ENCODE peak calls at places on chromosomes 5 and 9, in seven cellular contexts. V is uterus, L is endodermal cell, P is AG04450, Q is iPS DF 6.9, T is colonic mucosa, B is pancreas. Z is an unnamed sample. For H3K27me3, the result is how much of the 10 kb centered on the place peaks cover.

GRCh38 chr5:765948-766631 is 18.4 kb downstream of the ZDHHC11B start:
- DNase-seq in B (peak), P (no peak), V (no peak), L (peak), T (no peak), Q (no peak), Z (peak)

GRCh38 chr5:6430418-6431028 is 18.1 kb upstream of the UBE2QL1 start:
- DNase-seq in L (no peak), T (no peak), V (no peak), B (no peak), Q (no peak), P (no peak), Z (no peak)

GRCh38 chr5:10607666-10608442 is 44.0 kb downstream of the ANKRD33B start:
- DNase-seq in T (peak), L (peak), P (no peak), Q (no peak), V (peak), B (peak), Z (no peak)

GRCh38 chr9:22118810-22119479 is 109.8 kb upstream of the CDKN2B start:
- DNase-seq in Q (no peak), V (no peak), T (no peak), L (no peak), P (no peak), B (no peak), Z (no peak)

GRCh38 chr5:19891658-19892057 is 96.3 kb downstream of the CDH18 start:
- DNase-seq in L (no peak), T (no peak), B (no peak), V (no peak), P (peak), Q (no peak), Z (no peak)

GRCh38 chr5:78420548-78420947 is 60.1 kb downstream of the SCAMP1 start:
- DNase-seq in L (no peak), T (no peak), V (no peak), P (no peak), B (no peak), Q (no peak), Z (no peak)

GRCh38 chr5:51829691-51830090 is 446.4 kb downstream of the ISL1 start:
- DNase-seq in Q (no peak), L (no peak), V (no peak), T (no peak), B (no peak), P (no peak), Z (no peak)

GRCh38 chr9:6945871-6946270 is 188.1 kb downstream of the KDM4C start:
- DNase-seq in P (no peak), L (no peak), T (no peak), V (no peak), Q (no peak), B (no peak), Z (no peak)

GRCh38 chr5:160269017-160269416 is 39.7 kb downstream of the FABP6 start:
- DNase-seq in Q (no peak), V (peak), B (peak), L (no peak), T (peak), P (peak), Z (peak)

GRCh38 chr5:141677415-141677814 is 4.6 kb downstream of the ARAP3 start:
- DNase-seq in T (no peak), Q (no peak), B (no peak), L (peak), V (no peak), P (no peak), Z (no peak)

GRCh38 chr9:124046189-124046588 is 34.6 kb downstream of the LHX2 start:
- DNase-seq in B (no peak), Q (no peak), L (no peak), T (no peak), V (no peak), P (no peak), Z (no peak)

GRCh38 chr5:96256795-96257470 is 176.1 kb downstream of the PCSK1 start:
- DNase-seq in B (no peak), T (peak), Q (no peak), P (peak), L (no peak), V (peak), Z (peak)

GRCh38 chr5:132411382-132411925 is 41.9 kb downstream of the SLC22A5 start:
- DNase-seq in T (peak), V (no peak), Q (no peak), L (no peak), P (no peak), B (peak), Z (no peak)

GRCh38 chr9:100714372-100715099 is 136.7 kb downstream of the CAVIN4 start:
- DNase-seq in B (peak), L (peak), V (no peak), Q (peak), T (peak), P (peak), Z (peak)

GRCh38 chr9:131239307-131239975 is 36.9 kb downstream of the FAM78A start:
- DNase-seq in P (no peak), Q (no peak), V (no peak), T (no peak), B (no peak), L (no peak), Z (no peak)

GRCh38 chr5:158119852-158120708 is 261.1 kb upstream of the CLINT1 start:
- DNase-seq in P (no peak), T (no peak), L (no peak), V (peak), B (no peak), Q (no peak), Z (no peak)

GRCh38 chr5:22928821-22929482 is 75.8 kb upstream of the CDH12 start:
- DNase-seq in L (peak), B (no peak), V (no peak), P (no peak), T (no peak), Q (peak), Z (no peak)

GRCh38 chr5:33701251-33701650 is 190.5 kb downstream of the ADAMTS12 start:
- DNase-seq in V (no peak), P (no peak), L (no peak), Q (no peak), T (no peak), B (no peak), Z (no peak)

GRCh38 chr9:81964216-81965171 is 21.2 kb downstream of the SPATA31D3 start:
- DNase-seq in Q (no peak), T (no peak), B (no peak), V (no peak), L (no peak), P (peak), Z (no peak)

GRCh38 chr5:127561254-127561653 is 43.8 kb downstream of the PRRC1 start:
- DNase-seq in Q (no peak), T (no peak), V (no peak), B (no peak), L (no peak), P (peak), Z (no peak)

GRCh38 chr5:72206994-72207393 is 99.7 kb downstream of the MAP1B start:
- DNase-seq in Q (no peak), B (no peak), T (no peak), P (no peak), V (no peak), L (no peak), Z (no peak)

GRCh38 chr5:110086658-110087388 is 397.1 kb downstream of the MAN2A1 start:
- DNase-seq in P (no peak), L (no peak), Q (no peak), B (no peak), V (peak), T (no peak), Z (peak)

GRCh38 chr5:80186634-80187033 is 69.2 kb downstream of the SERINC5 start:
- DNase-seq in P (no peak), V (no peak), B (no peak), T (peak), L (no peak), Q (no peak), Z (no peak)

GRCh38 chr5:1101991-1102713 is 9.7 kb downstream of the SLC12A7 start:
- DNase-seq in L (peak), P (no peak), V (no peak), B (no peak), T (no peak), Q (no peak), Z (peak)

GRCh38 chr9:26292943-26293342 is 599.7 kb downstream of the CAAP1 start:
- DNase-seq in B (no peak), Q (no peak), V (no peak), L (no peak), T (no peak), P (no peak), Z (no peak)

GRCh38 chr9:121776009-121776738 is 124.7 kb downstream of the DAB2IP start:
- DNase-seq in P (no peak), B (no peak), Q (no peak), T (no peak), L (no peak), V (no peak), Z (no peak)

GRCh38 chr5:179242676-179243075 is 102.6 kb downstream of the ADAMTS2 start:
- DNase-seq in T (no peak), L (peak), P (no peak), Q (no peak), B (no peak), V (no peak), Z (no peak)

GRCh38 chr5:176734756-176735342 is 75.5 kb upstream of the UNC5A start:
- DNase-seq in T (no peak), Q (no peak), P (no peak), L (peak), V (peak), B (peak), Z (no peak)

GRCh38 chr5:15452780-15453179 is 47.2 kb upstream of the FBXL7 start:
- DNase-seq in V (no peak), L (no peak), B (no peak), P (no peak), Q (no peak), T (no peak), Z (no peak)

GRCh38 chr5:57199866-57200265 is 26.0 kb downstream of the GPBP1 start:
- DNase-seq in L (peak), V (no peak), P (no peak), Q (no peak), B (no peak), T (peak), Z (no peak)

DNA sequence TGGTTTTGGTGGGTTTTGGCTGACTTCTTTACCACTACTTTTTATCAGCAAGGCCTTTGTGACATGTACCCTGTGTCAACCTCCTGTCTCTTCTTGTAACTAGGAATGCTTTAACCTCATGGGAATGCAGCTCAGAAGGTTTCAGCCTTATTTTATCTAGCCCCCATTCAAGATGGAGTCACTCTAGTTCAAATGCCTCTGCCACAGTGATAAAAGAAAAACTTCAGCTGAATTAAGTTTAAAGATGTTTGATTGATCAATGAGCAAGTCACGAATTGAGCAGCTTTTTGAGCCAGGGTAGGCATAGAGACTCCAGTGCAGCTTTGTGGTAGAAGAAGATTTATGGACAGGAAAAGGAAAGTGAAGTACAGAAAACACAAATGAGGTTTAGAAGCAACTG is 6.9 kb upstream of the NANS start:
- DNase-seq in T (no peak), B (no peak), P (no peak), L (no peak), V (no peak), Q (no peak), Z (no peak)
- H3K4me3 ChIP-seq in T (no peak), B (no peak), P (no peak), L (no peak), V (no peak), Q (no peak), Z (no peak)

DNA sequence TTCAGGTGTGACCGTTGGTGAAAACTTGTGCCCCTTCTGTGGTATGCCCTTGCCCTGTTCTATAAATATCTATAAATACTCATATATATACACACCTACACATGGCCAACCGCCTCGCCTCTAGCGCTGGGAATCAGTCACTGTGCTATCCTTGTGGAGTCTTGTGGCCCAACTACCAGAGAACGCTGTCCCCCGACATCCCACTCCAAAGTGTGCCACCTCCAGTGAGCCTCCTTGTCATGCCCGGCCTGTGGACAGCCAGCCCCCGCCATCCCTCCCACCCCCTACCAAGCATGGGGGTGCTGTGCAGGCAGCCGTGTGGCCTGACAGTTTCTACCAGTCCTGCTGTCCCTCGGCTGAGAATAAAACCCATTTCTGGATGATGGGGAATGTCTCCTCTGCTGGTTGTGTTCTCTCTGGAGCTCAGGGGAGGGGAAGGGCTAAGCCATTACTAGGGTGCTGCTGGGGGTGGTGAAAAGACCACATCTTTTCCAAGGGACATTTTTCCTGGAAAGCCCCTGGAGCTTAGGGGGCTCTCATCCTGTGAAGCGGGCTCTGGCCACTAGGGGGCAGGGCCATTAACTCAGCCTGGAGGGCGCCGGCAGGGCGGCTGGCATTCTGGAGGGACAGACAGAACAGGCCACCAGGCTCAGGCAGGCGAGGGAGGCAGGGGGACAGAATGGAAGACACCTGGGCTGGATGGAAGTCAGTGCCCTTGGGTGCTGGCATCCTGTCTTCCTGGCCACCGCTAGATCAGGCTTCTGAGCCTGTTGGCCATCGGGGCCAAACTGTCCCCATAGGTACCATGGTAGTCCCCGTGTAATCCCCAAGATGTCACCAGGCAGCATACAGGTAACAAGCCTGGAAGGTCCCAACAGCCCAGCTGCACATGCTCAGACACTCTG is 20.7 kb downstream of the GOLGA2 start:
- DNase-seq in Q (no peak), V (peak), B (peak), P (no peak), T (peak), L (peak), Z (peak)
- H3K27ac ChIP-seq in Q (no peak), V (no peak), B (no peak), P (no peak), T (no peak), L (no peak), Z (no peak)

GRCh38 chr9:92308893-92309292 is 15.4 kb upstream of the IARS1 start:
- DNase-seq in V (no peak), T (no peak), Q (no peak), B (no peak), L (no peak), P (no peak), Z (no peak)
- H3K27me3 ChIP-seq in V (under half), T (under half), Q (under half), B (under half), L (under half), P (under half), Z (under half)

DNA sequence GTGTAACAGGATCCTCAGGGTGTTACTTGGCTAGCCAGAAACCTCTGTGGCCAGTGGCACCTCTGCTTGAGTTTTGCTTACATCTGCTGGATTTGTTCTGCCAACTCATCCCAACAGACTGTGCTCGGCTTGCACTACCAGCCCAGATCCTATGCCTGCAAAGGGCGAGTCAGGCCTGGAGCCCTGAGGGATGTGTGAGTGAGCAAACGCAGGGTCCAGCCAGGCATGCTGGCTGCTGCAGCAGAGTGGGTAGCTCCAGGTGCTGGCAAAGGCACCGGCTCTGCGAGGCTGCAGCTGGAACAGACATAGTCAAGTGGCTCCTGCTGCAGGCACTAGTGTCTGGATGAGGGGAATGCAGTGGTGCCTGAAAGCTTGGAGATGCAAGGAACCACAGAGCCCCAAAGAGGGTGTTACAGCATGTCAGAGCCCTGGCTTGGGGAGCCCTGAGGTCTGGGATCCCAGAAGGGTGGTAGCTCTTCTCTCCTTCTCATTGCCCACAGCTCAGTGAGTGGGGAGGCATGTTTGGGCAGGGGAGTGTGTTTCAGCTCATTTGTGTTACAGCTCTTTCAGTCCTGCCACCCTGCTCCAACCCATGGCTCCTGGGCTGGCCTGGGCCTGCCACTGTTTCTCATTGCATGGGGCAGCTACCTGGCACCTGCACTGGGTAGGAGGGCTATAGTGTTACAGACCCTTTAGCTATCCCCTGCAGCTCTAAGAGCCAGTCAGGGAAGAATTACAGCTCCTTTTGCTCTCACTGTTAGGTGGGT is 332.6 kb downstream of the TAF11L14 start:
- DNase-seq in P (no peak), V (no peak), L (no peak), Q (no peak), B (no peak), T (no peak), Z (no peak)
- H3K4me3 ChIP-seq in P (no peak), V (no peak), L (no peak), Q (no peak), B (no peak), T (no peak), Z (no peak)

GRCh38 chr5:146007973-146008372 is 71.6 kb downstream of the SH3RF2 start:
- DNase-seq in L (no peak), V (no peak), P (no peak), Q (no peak), B (no peak), T (no peak), Z (no peak)

GRCh38 chr5:146005723-146006122 is 69.3 kb downstream of the SH3RF2 start:
- DNase-seq in B (no peak), L (no peak), V (no peak), T (no peak), P (no peak), Q (no peak), Z (no peak)

GRCh38 chr5:146007270-146007669 is 70.9 kb downstream of the SH3RF2 start:
- DNase-seq in L (peak), P (no peak), T (no peak), B (no peak), V (no peak), Q (no peak), Z (no peak)

GRCh38 chr5:146006470-146006869 is 70.1 kb downstream of the SH3RF2 start:
- DNase-seq in Q (no peak), T (no peak), B (no peak), L (no peak), P (no peak), V (no peak), Z (no peak)

DNA sequence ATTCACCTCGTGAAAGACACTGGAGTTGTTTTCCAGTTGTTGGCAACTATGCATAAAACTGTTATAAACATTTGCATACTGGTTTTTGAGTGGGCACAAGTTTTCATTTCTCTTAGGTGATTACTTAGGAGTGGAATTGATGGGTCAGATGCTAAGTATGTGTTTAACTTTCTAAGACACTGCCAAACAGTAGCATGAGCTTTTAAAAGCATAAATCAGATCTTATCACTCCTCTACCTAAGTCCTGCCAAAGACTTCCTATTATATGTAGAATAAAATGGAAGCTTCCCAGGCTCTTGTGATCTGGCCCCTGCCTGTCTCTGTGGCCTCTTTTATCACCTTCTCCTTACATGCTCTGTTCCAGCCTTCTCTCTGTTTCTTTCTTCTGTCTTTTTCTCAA is 72.6 kb downstream of the SH3RF2 start:
- DNase-seq in V (no peak), Q (no peak), B (no peak), P (no peak), L (no peak), T (no peak), Z (no peak)
- H3K27ac ChIP-seq in V (no peak), Q (no peak), B (no peak), P (no peak), L (no peak), T (no peak), Z (no peak)

GRCh38 chr5:168891175-168891812 is 312.1 kb upstream of the PANK3 start:
- DNase-seq in V (no peak), P (no peak), Q (no peak), L (no peak), B (no peak), T (no peak), Z (no peak)

GRCh38 chr5:168886153-168886552 is 307.0 kb upstream of the PANK3 start:
- DNase-seq in V (no peak), P (no peak), B (no peak), Q (no peak), T (no peak), L (no peak), Z (no peak)

GRCh38 chr5:168887931-168888330 is 308.8 kb upstream of the PANK3 start:
- DNase-seq in Q (no peak), B (no peak), T (no peak), L (no peak), V (no peak), P (no peak), Z (no peak)

GRCh38 chr5:168885324-168886120 is 306.4 kb upstream of the PANK3 start:
- DNase-seq in T (no peak), V (no peak), B (no peak), Q (no peak), L (no peak), P (no peak), Z (peak)

DNA sequence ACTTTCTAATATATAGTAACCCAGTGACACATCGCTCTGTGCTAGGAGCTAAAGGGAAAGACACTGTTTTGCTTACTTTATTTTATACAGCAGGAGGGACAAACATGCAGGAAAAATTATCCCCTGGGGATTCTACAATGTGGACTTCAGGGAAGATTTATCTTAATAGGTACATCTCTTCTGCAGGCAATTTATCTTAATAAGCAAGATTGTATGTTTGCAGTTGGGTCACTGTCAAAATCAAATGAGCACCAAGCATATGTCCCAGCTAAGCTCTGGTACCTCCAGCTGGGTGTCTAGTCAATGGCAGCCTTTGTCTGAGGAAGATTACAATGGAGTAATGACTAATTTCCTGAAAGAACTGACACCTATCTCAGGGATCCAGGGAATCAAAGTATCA is 309.9 kb upstream of the PANK3 start:
- DNase-seq in B (no peak), L (no peak), P (no peak), T (no peak), Q (no peak), V (no peak), Z (no peak)
- H3K27me3 ChIP-seq in B (under half), L (under half), P (under half), T (under half), Q (under half), V (under half), Z (under half)

GRCh38 chr9:129270903-129271431 is 92.9 kb upstream of the IER5L start:
- DNase-seq in B (no peak), V (no peak), L (peak), Q (no peak), P (no peak), T (no peak), Z (peak)
- H3K4me3 ChIP-seq in B (no peak), V (no peak), L (no peak), Q (no peak), P (no peak), T (no peak), Z (no peak)

Z was measured in SJSA1.